ENCODE peak calls at places on chromosomes 3 and 15, in six cellular contexts. One of them, this sample, is unnamed.

GRCh38 chr15:67067930-67068542 is 2.6 kb downstream of the SMAD3 start:
- DNase-seq in HCT116: no peak
- DNase-seq in H1: no peak
- DNase-seq in HepG2: no peak
- DNase-seq in GM12878: no peak
- DNase-seq in K562: peak
- DNase-seq in this sample: peak

GRCh38 chr3:170397579-170398177 is 21.0 kb upstream of the CLDN11 start:
- DNase-seq in HCT116: no peak
- DNase-seq in H1: no peak
- DNase-seq in HepG2: no peak
- DNase-seq in GM12878: no peak
- DNase-seq in K562: no peak
- DNase-seq in this sample: no peak

GRCh38 chr15:25790003-25790660 is 73.0 kb downstream of the ATP10A start:
- DNase-seq in HCT116: no peak
- DNase-seq in H1: no peak
- DNase-seq in HepG2: no peak
- DNase-seq in GM12878: no peak
- DNase-seq in K562: no peak
- DNase-seq in this sample: no peak

GRCh38 chr3:43043071-43043766 is 62.7 kb downstream of the POMGNT2 start:
- DNase-seq in HCT116: no peak
- DNase-seq in H1: no peak
- DNase-seq in HepG2: no peak
- DNase-seq in GM12878: no peak
- DNase-seq in K562: no peak
- DNase-seq in this sample: no peak

GRCh38 chr15:75924576-75924975 is 20.9 kb downstream of the FBXO22 start:
- DNase-seq in HCT116: no peak
- DNase-seq in H1: no peak
- DNase-seq in HepG2: no peak
- DNase-seq in GM12878: no peak
- DNase-seq in K562: no peak
- DNase-seq in this sample: no peak

GRCh38 chr3:168162172-168162571 is 66.4 kb upstream of the GOLIM4 start:
- DNase-seq in HCT116: no peak
- DNase-seq in H1: no peak
- DNase-seq in HepG2: no peak
- DNase-seq in GM12878: no peak
- DNase-seq in K562: no peak
- DNase-seq in this sample: no peak

GRCh38 chr15:68289057-68289456 is 11.5 kb downstream of the FEM1B start:
- DNase-seq in HCT116: no peak
- DNase-seq in H1: no peak
- DNase-seq in HepG2: no peak
- DNase-seq in GM12878: no peak
- DNase-seq in K562: no peak
- DNase-seq in this sample: no peak

GRCh38 chr3:69240651-69241578 is 118.5 kb upstream of the LMOD3 start:
- DNase-seq in HCT116: no peak
- DNase-seq in H1: no peak
- DNase-seq in HepG2: no peak
- DNase-seq in GM12878: peak
- DNase-seq in K562: no peak
- DNase-seq in this sample: peak

GRCh38 chr15:100125627-100126231 is 216.0 kb downstream of the ADAMTS17 start:
- DNase-seq in HCT116: no peak
- DNase-seq in H1: no peak
- DNase-seq in HepG2: no peak
- DNase-seq in GM12878: no peak
- DNase-seq in K562: no peak
- DNase-seq in this sample: no peak

GRCh38 chr15:74034206-74034755 is 39.8 kb downstream of the PML start:
- DNase-seq in HCT116: no peak
- DNase-seq in H1: no peak
- DNase-seq in HepG2: no peak
- DNase-seq in GM12878: no peak
- DNase-seq in K562: no peak
- DNase-seq in this sample: no peak

GRCh38 chr3:129892486-129892856 is 1.0 kb downstream of the TMCC1 start:
- DNase-seq in HCT116: no peak
- DNase-seq in H1: no peak
- DNase-seq in HepG2: no peak
- DNase-seq in GM12878: no peak
- DNase-seq in K562: no peak
- DNase-seq in this sample: no peak

GRCh38 chr3:16060358-16060852 is 114.1 kb upstream of the GALNT15 start:
- DNase-seq in HCT116: peak
- DNase-seq in H1: peak
- DNase-seq in HepG2: peak
- DNase-seq in GM12878: no peak
- DNase-seq in K562: no peak
- DNase-seq in this sample: peak

GRCh38 chr3:79490165-79491028 is 277.4 kb downstream of the ROBO1 start:
- DNase-seq in HCT116: no peak
- DNase-seq in H1: no peak
- DNase-seq in HepG2: no peak
- DNase-seq in GM12878: no peak
- DNase-seq in K562: no peak
- DNase-seq in this sample: peak

GRCh38 chr3:195450731-195451229 is 8.0 kb upstream of the ACAP2 start:
- DNase-seq in HCT116: no peak
- DNase-seq in H1: no peak
- DNase-seq in HepG2: no peak
- DNase-seq in GM12878: no peak
- DNase-seq in K562: no peak
- DNase-seq in this sample: no peak

GRCh38 chr3:56855856-56856538 is 54.2 kb upstream of the ARHGEF3 start:
- DNase-seq in HCT116: no peak
- DNase-seq in H1: peak
- DNase-seq in HepG2: peak
- DNase-seq in GM12878: no peak
- DNase-seq in K562: peak
- DNase-seq in this sample: peak

GRCh38 chr3:144687862-144688261 is 716.2 kb downstream of the DIPK2A start:
- DNase-seq in HCT116: no peak
- DNase-seq in H1: peak
- DNase-seq in HepG2: peak
- DNase-seq in GM12878: no peak
- DNase-seq in K562: no peak
- DNase-seq in this sample: no peak

GRCh38 chr3:175512700-175513099 is 653.6 kb downstream of the NAALADL2 start:
- DNase-seq in HCT116: no peak
- DNase-seq in H1: no peak
- DNase-seq in HepG2: no peak
- DNase-seq in GM12878: no peak
- DNase-seq in K562: no peak
- DNase-seq in this sample: peak
- H2AFZ ChIP-seq in HCT116: no peak
- H2AFZ ChIP-seq in H1: no peak
- H2AFZ ChIP-seq in HepG2: no peak
- H2AFZ ChIP-seq in GM12878: no peak
- H2AFZ ChIP-seq in K562: no peak
- H2AFZ ChIP-seq in this sample: no peak

GRCh38 chr3:127593187-127593586 is 2.7 kb upstream of the TPRA1 start:
- DNase-seq in HCT116: no peak
- DNase-seq in H1: no peak
- DNase-seq in HepG2: no peak
- DNase-seq in GM12878: no peak
- DNase-seq in K562: peak
- DNase-seq in this sample: no peak
- TF ChIP-seq POLR2A in HCT116: no peak
- TF ChIP-seq POLR2A in H1: no peak
- TF ChIP-seq POLR2A in HepG2: no peak
- TF ChIP-seq POLR2A in GM12878: no peak
- TF ChIP-seq POLR2A in K562: no peak
- TF ChIP-seq POLR2A in this sample: no peak

GRCh38 chr3:111610189-111610588 is 15.0 kb upstream of the ZBED2 start:
- DNase-seq in HCT116: no peak
- DNase-seq in H1: no peak
- DNase-seq in HepG2: no peak
- DNase-seq in GM12878: peak
- DNase-seq in K562: no peak
- DNase-seq in this sample: no peak
- TF ChIP-seq MAX in HCT116: no peak
- TF ChIP-seq MAX in H1: no peak
- TF ChIP-seq MAX in HepG2: no peak
- TF ChIP-seq MAX in GM12878: no peak
- TF ChIP-seq MAX in K562: no peak
- TF ChIP-seq MAX in this sample: no peak

GRCh38 chr3:189500299-189500698 is 130.9 kb upstream of the TP63 start:
- DNase-seq in HCT116: no peak
- DNase-seq in H1: no peak
- DNase-seq in HepG2: no peak
- DNase-seq in GM12878: no peak
- DNase-seq in K562: no peak
- DNase-seq in this sample: no peak

GRCh38 chr3:189494632-189495031 is 136.6 kb upstream of the TP63 start:
- DNase-seq in HCT116: no peak
- DNase-seq in H1: no peak
- DNase-seq in HepG2: no peak
- DNase-seq in GM12878: no peak
- DNase-seq in K562: no peak
- DNase-seq in this sample: no peak

GRCh38 chr3:189498995-189499704 is 132.0 kb upstream of the TP63 start:
- DNase-seq in HCT116: no peak
- DNase-seq in H1: no peak
- DNase-seq in HepG2: no peak
- DNase-seq in GM12878: no peak
- DNase-seq in K562: no peak
- DNase-seq in this sample: no peak

GRCh38 chr3:189493271-189493670 is 137.9 kb upstream of the TP63 start:
- DNase-seq in HCT116: no peak
- DNase-seq in H1: no peak
- DNase-seq in HepG2: no peak
- DNase-seq in GM12878: no peak
- DNase-seq in K562: no peak
- DNase-seq in this sample: no peak

GRCh38 chr3:189496375-189497138 is 134.6 kb upstream of the TP63 start:
- DNase-seq in HCT116: no peak
- DNase-seq in H1: no peak
- DNase-seq in HepG2: no peak
- DNase-seq in GM12878: no peak
- DNase-seq in K562: no peak
- DNase-seq in this sample: no peak
- H2AFZ ChIP-seq in HCT116: no peak
- H2AFZ ChIP-seq in H1: no peak
- H2AFZ ChIP-seq in HepG2: no peak
- H2AFZ ChIP-seq in GM12878: no peak
- H2AFZ ChIP-seq in K562: no peak
- H2AFZ ChIP-seq in this sample: no peak

DNA sequence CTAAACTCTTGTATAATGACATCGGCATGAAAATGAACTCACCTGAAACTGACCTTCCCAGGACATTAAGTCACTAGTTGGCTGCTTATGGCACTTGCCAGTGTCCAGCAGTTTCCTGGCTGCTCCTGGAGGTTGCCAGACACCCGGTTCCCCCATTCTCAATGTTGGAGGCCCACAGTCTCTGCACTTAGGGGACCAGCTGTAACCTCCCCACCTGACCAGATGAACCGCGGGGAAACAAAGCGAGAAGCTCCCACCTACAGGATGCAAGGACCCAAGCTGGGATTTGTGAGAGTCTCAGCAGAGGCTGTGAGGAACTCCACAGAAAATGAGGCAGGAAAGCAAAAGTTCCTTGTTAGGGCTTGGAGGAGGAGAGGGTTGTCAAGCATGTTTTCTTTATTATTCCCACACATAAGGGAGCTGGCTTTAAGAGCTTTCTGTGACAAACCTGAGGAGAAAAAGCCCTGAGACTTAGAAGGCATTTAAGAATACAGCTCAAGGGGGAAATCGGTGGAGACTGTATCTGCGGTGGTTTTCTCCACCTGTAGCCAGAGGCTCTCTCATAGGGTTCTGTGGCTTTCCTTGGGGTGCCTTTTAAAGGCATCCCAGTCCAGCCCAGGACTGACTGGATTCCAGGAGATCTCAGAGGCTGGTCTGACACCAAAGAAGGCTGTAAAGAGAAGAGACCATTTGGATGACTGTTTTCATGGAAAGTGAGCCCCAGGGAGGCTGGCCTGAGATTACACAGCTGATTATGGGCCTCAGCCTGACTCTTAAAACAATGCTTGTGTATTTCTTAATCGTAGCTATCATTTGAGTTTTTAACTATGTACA is 4.6 kb downstream of the TPM1 start:
- DNase-seq in HCT116: no peak
- DNase-seq in H1: no peak
- DNase-seq in HepG2: no peak
- DNase-seq in GM12878: no peak
- DNase-seq in K562: no peak
- DNase-seq in this sample: peak
- TF ChIP-seq POLR2A in HCT116: no peak
- TF ChIP-seq POLR2A in H1: no peak
- TF ChIP-seq POLR2A in HepG2: no peak
- TF ChIP-seq POLR2A in GM12878: no peak
- TF ChIP-seq POLR2A in K562: no peak
- TF ChIP-seq POLR2A in this sample: peak

GRCh38 chr15:101501703-101502373 is 12.3 kb upstream of the PCSK6 start:
- DNase-seq in HCT116: peak
- DNase-seq in H1: peak
- DNase-seq in HepG2: peak
- DNase-seq in GM12878: no peak
- DNase-seq in K562: peak
- DNase-seq in this sample: peak
- TF ChIP-seq MAX in HCT116: no peak
- TF ChIP-seq MAX in H1: no peak
- TF ChIP-seq MAX in HepG2: no peak
- TF ChIP-seq MAX in GM12878: no peak
- TF ChIP-seq MAX in K562: no peak
- TF ChIP-seq MAX in this sample: no peak

GRCh38 chr15:45129651-45130129 is at the start of the genes DUOX1 and DUOXA1:
- DNase-seq in HCT116: peak
- DNase-seq in H1: no peak
- DNase-seq in HepG2: no peak
- DNase-seq in GM12878: no peak
- DNase-seq in K562: no peak
- DNase-seq in this sample: no peak
- H2AFZ ChIP-seq in HCT116: peak
- H2AFZ ChIP-seq in H1: peak
- H2AFZ ChIP-seq in HepG2: no peak
- H2AFZ ChIP-seq in GM12878: no peak
- H2AFZ ChIP-seq in K562: no peak
- H2AFZ ChIP-seq in this sample: no peak

This sample was measured in endothelial cell of umbilical vein.